ENCODE peak calls at places on chromosomes 16 and 17, in five cellular contexts. One of them, this sample, is unnamed.

GRCh38 chr16:89409161-89409711 is 81.1 kb downstream of the ANKRD11 start:
- DNase-seq in thoracic aorta: no peak
- DNase-seq in GM12878: no peak
- DNase-seq in NB4: peak
- DNase-seq in heart left ventricle: no peak
- DNase-seq in this sample: no peak

GRCh38 chr17:41823580-41823979 is 10.8 kb downstream of the FKBP10 start:
- DNase-seq in GM12878: no peak
- DNase-seq in heart left ventricle: no peak
- DNase-seq in NB4: no peak
- DNase-seq in thoracic aorta: no peak
- DNase-seq in this sample: no peak

GRCh38 chr17:58913971-58914769 is 158.5 kb downstream of the PPM1E start:
- DNase-seq in heart left ventricle: no peak
- DNase-seq in thoracic aorta: no peak
- DNase-seq in GM12878: no peak
- DNase-seq in NB4: no peak
- DNase-seq in this sample: peak

GRCh38 chr17:53950207-53950857 is 127.6 kb downstream of the KIF2B start:
- DNase-seq in heart left ventricle: no peak
- DNase-seq in NB4: peak
- DNase-seq in thoracic aorta: no peak
- DNase-seq in GM12878: no peak
- DNase-seq in this sample: no peak

GRCh38 chr17:59001158-59001814 is 105.4 kb downstream of the TRIM37 start:
- DNase-seq in thoracic aorta: no peak
- DNase-seq in NB4: peak
- DNase-seq in GM12878: peak
- DNase-seq in heart left ventricle: peak
- DNase-seq in this sample: no peak

GRCh38 chr16:87702325-87702811 is 63.4 kb downstream of the KLHDC4 start:
- DNase-seq in NB4: peak
- DNase-seq in GM12878: peak
- DNase-seq in heart left ventricle: no peak
- DNase-seq in thoracic aorta: no peak
- DNase-seq in this sample: no peak

GRCh38 chr17:57948555-57949420 is 6.4 kb downstream of the CUEDC1 start:
- DNase-seq in NB4: peak
- DNase-seq in heart left ventricle: peak
- DNase-seq in GM12878: no peak
- DNase-seq in thoracic aorta: no peak
- DNase-seq in this sample: peak

GRCh38 chr17:66971249-66971648 is 6.7 kb downstream of the CACNG4 start:
- DNase-seq in NB4: no peak
- DNase-seq in heart left ventricle: no peak
- DNase-seq in thoracic aorta: no peak
- DNase-seq in GM12878: no peak
- DNase-seq in this sample: no peak

GRCh38 chr17:19258371-19258770 is 21.2 kb downstream of the EPN2 start:
- DNase-seq in thoracic aorta: no peak
- DNase-seq in GM12878: no peak
- DNase-seq in NB4: no peak
- DNase-seq in heart left ventricle: peak
- DNase-seq in this sample: no peak

GRCh38 chr17:50059759-50060273 is 3.9 kb downstream of the ITGA3 start:
- DNase-seq in heart left ventricle: no peak
- DNase-seq in thoracic aorta: peak
- DNase-seq in NB4: no peak
- DNase-seq in GM12878: no peak
- DNase-seq in this sample: no peak

DNA sequence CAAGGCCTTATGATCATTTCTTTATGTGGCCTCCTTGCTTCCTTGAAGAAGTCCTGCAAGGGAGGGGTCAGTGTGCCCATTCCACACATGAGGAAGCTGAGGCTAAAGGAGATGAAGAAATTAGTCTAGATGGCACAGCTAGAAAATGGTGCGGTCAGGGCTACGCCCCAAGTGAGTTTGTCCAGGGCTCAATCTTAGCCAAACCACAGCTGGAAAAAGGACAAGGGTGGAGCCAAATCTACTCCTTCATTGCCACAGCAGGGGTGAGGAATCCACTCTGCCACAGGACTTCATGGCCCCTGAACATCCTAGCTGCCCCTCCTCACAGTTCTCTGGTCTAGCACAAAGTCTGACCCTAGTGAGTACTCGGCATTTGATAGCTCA is 16.2 kb downstream of the BEAN1 start:
- DNase-seq in thoracic aorta: no peak
- DNase-seq in heart left ventricle: no peak
- DNase-seq in GM12878: no peak
- DNase-seq in NB4: no peak
- DNase-seq in this sample: no peak
- TF ChIP-seq CTCF in thoracic aorta: no peak
- TF ChIP-seq CTCF in heart left ventricle: no peak
- TF ChIP-seq CTCF in GM12878: no peak
- TF ChIP-seq CTCF in NB4: no peak
- TF ChIP-seq CTCF in this sample: no peak

DNA sequence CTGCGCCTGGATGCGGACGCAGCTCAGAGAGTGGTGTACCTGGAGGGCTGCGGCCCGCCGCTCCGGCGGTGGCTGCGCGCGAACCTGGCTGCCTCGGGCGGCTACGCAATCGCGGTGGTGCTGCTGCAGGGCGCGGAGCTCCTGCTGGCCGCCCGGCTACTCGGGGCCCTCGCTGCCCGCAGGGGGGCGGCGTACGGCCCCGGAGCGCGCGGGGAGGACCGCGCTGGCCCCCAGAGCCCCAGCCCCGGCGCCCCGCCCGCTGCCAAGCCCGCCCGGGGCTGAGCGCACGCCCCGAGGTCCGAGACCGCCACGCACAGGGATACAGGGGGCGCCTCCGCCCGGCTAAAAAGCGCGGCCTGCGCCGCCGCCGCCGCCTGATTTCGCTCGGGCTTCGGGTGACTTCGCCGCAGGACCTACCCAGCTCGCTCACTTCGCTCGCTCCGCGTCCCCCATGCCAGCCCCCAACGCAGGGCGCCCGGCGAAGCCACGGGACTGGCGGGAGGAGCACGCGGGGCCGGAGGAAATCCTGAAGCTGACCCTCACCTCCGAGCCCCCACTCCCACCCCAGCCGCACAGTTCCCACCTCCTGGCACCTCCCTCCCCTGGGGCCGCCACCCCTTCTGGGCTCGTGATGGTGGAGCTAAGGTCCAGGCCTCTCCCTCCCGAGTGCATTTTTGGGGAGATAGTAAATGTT is 8.2 kb downstream of the PDE6G start:
- DNase-seq in thoracic aorta: no peak
- DNase-seq in heart left ventricle: no peak
- DNase-seq in GM12878: no peak
- DNase-seq in NB4: no peak
- DNase-seq in this sample: no peak
- H3K4me3 ChIP-seq in thoracic aorta: no peak
- H3K4me3 ChIP-seq in heart left ventricle: no peak
- H3K4me3 ChIP-seq in GM12878: no peak
- H3K4me3 ChIP-seq in NB4: no peak
- H3K4me3 ChIP-seq in this sample: peak

DNA sequence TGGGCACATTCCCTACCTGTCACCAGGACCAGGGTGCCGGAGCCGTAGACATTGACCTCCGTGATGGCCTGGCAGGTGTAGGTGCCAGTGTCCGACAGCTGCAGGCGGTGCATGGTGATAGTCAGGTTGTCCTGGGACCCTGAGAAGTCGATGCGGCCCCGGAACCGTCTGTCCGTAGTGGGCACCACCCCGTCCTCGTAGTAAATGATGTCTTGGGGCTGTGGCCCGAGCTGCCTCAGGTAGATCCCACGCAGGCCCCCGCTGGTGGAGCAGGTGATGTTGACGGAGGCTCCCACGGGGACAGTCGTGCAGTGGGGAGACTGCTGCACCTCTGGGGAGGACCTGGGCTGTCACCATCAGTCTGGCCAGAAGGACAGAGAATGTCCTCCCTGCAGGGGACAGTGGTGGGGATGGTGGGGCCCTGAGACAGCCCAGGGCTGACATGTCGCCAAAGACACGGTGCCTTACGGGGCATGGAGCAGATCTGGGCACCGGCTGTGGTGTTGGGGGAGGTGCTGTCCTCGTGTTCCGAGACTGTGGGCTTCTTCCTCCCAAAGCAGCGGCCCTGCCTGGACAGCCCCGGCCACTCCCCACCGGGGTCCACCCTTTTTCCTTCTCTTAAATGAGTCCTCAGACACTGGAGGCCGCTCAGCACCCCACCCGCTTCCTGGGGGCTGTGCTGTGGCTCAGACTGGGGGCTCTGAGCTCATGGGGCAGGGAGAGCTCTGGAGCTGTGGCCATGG is 586 bp downstream of the CD7 start:
- DNase-seq in NB4: no peak
- DNase-seq in heart left ventricle: peak
- DNase-seq in GM12878: no peak
- DNase-seq in thoracic aorta: no peak
- DNase-seq in this sample: no peak
- TF ChIP-seq CTCF in NB4: no peak
- TF ChIP-seq CTCF in heart left ventricle: no peak
- TF ChIP-seq CTCF in GM12878: no peak
- TF ChIP-seq CTCF in thoracic aorta: no peak
- TF ChIP-seq CTCF in this sample: no peak

GRCh38 chr16:27265982-27266381 is 2.6 kb downstream of the NSMCE1 start:
- DNase-seq in NB4: no peak
- DNase-seq in GM12878: no peak
- DNase-seq in heart left ventricle: no peak
- DNase-seq in thoracic aorta: no peak
- DNase-seq in this sample: no peak

GRCh38 chr16:27264151-27264550 is 4.4 kb downstream of the NSMCE1 start:
- DNase-seq in GM12878: no peak
- DNase-seq in thoracic aorta: no peak
- DNase-seq in heart left ventricle: no peak
- DNase-seq in NB4: no peak
- DNase-seq in this sample: no peak

GRCh38 chr16:27268376-27269299 is at the start of gene NSMCE1:
- DNase-seq in NB4: peak
- DNase-seq in GM12878: peak
- DNase-seq in heart left ventricle: peak
- DNase-seq in thoracic aorta: peak
- DNase-seq in this sample: peak

GRCh38 chr16:27269300-27270150 is 953 bp upstream of the NSMCE1 start:
- DNase-seq in GM12878: no peak
- DNase-seq in heart left ventricle: no peak
- DNase-seq in NB4: no peak
- DNase-seq in thoracic aorta: no peak
- DNase-seq in this sample: no peak

DNA sequence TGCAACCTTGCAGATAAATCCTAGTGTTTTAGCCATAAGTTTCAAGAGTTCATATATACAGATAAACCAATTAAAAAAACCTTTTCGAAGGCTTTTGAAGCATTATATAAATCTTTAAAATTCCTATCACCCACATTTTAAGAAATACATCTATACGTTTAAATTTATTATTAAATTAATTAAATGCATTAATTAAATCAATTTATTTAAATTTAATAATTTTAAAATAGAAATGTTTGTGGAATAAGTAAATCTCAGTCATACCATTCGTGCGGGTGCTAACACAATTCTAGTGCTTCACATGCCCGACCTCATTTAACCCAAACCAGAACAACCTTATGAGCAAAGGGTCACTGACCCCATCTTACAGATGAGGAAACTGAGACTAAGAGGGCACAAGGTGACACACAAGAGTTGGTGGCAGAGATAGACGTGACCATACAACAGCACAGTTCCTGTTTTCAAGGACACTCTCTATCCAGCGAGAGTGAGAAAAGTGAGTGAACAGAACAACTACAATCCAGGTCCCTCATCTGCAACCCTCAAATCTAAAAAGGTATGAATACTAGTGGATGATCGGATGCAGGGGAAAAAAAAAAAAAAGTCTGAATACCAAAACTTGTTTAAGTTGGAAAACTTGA is 1.4 kb downstream of the NSMCE1 start:
- DNase-seq in thoracic aorta: no peak
- DNase-seq in NB4: peak
- DNase-seq in heart left ventricle: no peak
- DNase-seq in GM12878: peak
- DNase-seq in this sample: no peak
- H3K4me3 ChIP-seq in thoracic aorta: no peak
- H3K4me3 ChIP-seq in NB4: peak
- H3K4me3 ChIP-seq in heart left ventricle: no peak
- H3K4me3 ChIP-seq in GM12878: peak
- H3K4me3 ChIP-seq in this sample: no peak